ENCODE peak calls at places on chromosome 3, in six cellular contexts. B, F, U, O, X and P are unnamed samples.
A peak's percentile ranks its signal among the peaks of the same experiment; 100 is the strongest.

GRCh38 chr3:129950318-129951046 is 24.0 kb upstream of the TRH start:
- DNase-seq in B (no peak), F (no peak), U (no peak), O (no peak), X (no peak), P (no peak)

GRCh38 chr3:153783804-153784203 is 337.4 kb upstream of the ARHGEF26 start:
- DNase-seq in B (no peak), F (no peak), U (no peak), O (peak; percentile 3), X (no peak), P (no peak)

GRCh38 chr3:46854543-46854942 is 8.7 kb downstream of the MYL3 start:
- DNase-seq in B (no peak), F (peak; percentile 7), U (no peak), O (no peak), X (peak; percentile 30), P (peak; percentile 45)

GRCh38 chr3:193732391-193732790 is 139.4 kb downstream of the OPA1 start:
- DNase-seq in B (no peak), F (peak; percentile 41), U (no peak), O (peak; percentile 31), X (no peak), P (no peak)

GRCh38 chr3:128488995-128489859 is 3.8 kb downstream of the GATA2 start:
- DNase-seq in B (no peak), F (peak; percentile 68), U (peak; percentile 53), O (peak; percentile 65), X (peak; percentile 70), P (no peak)

GRCh38 chr3:62229908-62230307 is 143.4 kb downstream of the FEZF2 start:
- DNase-seq in B (no peak), F (no peak), U (no peak), O (peak; percentile 19), X (no peak), P (no peak)

GRCh38 chr3:94412966-94413720 is 350.3 kb downstream of the NSUN3 start:
- DNase-seq in B (no peak), F (no peak), U (no peak), O (no peak), X (no peak), P (no peak)

GRCh38 chr3:78670087-78670486 is 1097.7 kb downstream of the ROBO1 start:
- DNase-seq in B (no peak), F (no peak), U (no peak), O (no peak), X (no peak), P (no peak)

GRCh38 chr3:59680916-59681315 is 631.1 kb upstream of the CFAP20DC start:
- DNase-seq in B (no peak), F (no peak), U (no peak), O (no peak), X (no peak), P (no peak)

GRCh38 chr3:45950686-45951600 is 7.7 kb downstream of the CXCR6 start:
- DNase-seq in B (no peak), F (no peak), U (no peak), O (no peak), X (peak; percentile 42), P (no peak)

GRCh38 chr3:39220551-39221530 is 28.4 kb upstream of the XIRP1 start:
- DNase-seq in B (no peak), F (no peak), U (no peak), O (no peak), X (no peak), P (no peak)

GRCh38 chr3:16060358-16060852 is 114.1 kb upstream of the GALNT15 start:
- DNase-seq in B (peak; percentile 95), F (peak; percentile 70), U (no peak), O (peak; percentile 99), X (no peak), P (peak; percentile 76)

GRCh38 chr3:122635789-122636188 is 44.9 kb upstream of the PARP14 start:
- DNase-seq in B (no peak), F (no peak), U (no peak), O (peak; percentile 26), X (no peak), P (no peak)

GRCh38 chr3:147411235-147411607 is 2.1 kb downstream of the ZIC1 start:
- DNase-seq in B (no peak), F (no peak), U (no peak), O (peak; percentile 40), X (no peak), P (no peak)

GRCh38 chr3:76715426-76715825 is 324.5 kb upstream of the ROBO2 start:
- DNase-seq in B (no peak), F (no peak), U (no peak), O (no peak), X (no peak), P (no peak)

GRCh38 chr3:105906834-105907233 is 38.0 kb upstream of the CBLB start:
- DNase-seq in B (no peak), F (no peak), U (no peak), O (peak; percentile 87), X (no peak), P (no peak)

GRCh38 chr3:74106882-74107281 is 482.1 kb upstream of the PDZRN3 start:
- DNase-seq in B (no peak), F (no peak), U (no peak), O (no peak), X (no peak), P (no peak)

GRCh38 chr3:150760431-150761200 is 2.4 kb downstream of the SIAH2 start:
- DNase-seq in B (no peak), F (no peak), U (no peak), O (no peak), X (no peak), P (no peak)

GRCh38 chr3:139934557-139935070 is 371 bp upstream of the CLSTN2 start:
- DNase-seq in B (no peak), F (peak; percentile 33), U (no peak), O (peak; percentile 18), X (peak; percentile 65), P (no peak)

GRCh38 chr3:11288786-11289637 is 16.8 kb downstream of the ATG7 start:
- DNase-seq in B (peak; percentile 87), F (no peak), U (no peak), O (peak; percentile 96), X (no peak), P (no peak)

GRCh38 chr3:161420746-161421145 is 49.4 kb upstream of the SPTSSB start:
- DNase-seq in B (no peak), F (peak; percentile 51), U (no peak), O (no peak), X (no peak), P (peak; percentile 54)

GRCh38 chr3:196042673-196043072 is 39.2 kb downstream of the TFRC start:
- DNase-seq in B (no peak), F (no peak), U (no peak), O (no peak), X (no peak), P (no peak)

GRCh38 chr3:13709706-13710105 is 160.8 kb downstream of the FBLN2 start:
- DNase-seq in B (no peak), F (peak; percentile 1), U (peak; percentile 4), O (no peak), X (peak; percentile 15), P (peak; percentile 9)

GRCh38 chr3:108590443-108590842 is 921 bp downstream of the DZIP3 start:
- DNase-seq in B (no peak), F (no peak), U (no peak), O (no peak), X (no peak), P (no peak)

GRCh38 chr3:1616715-1617114 is 482.0 kb upstream of the CNTN4 start:
- DNase-seq in B (no peak), F (no peak), U (no peak), O (no peak), X (no peak), P (no peak)

GRCh38 chr3:75692061-75692460 is 27.9 kb downstream of the FRG2C start:
- DNase-seq in B (no peak), F (no peak), U (no peak), O (no peak), X (no peak), P (no peak)

GRCh38 chr3:122938756-122939425 is 88.7 kb downstream of the SEMA5B start:
- DNase-seq in B (no peak), F (peak; percentile 38), U (no peak), O (no peak), X (no peak), P (no peak)

GRCh38 chr3:184688872-184689271 is 23.0 kb downstream of the MAGEF1 start:
- DNase-seq in B (no peak), F (no peak), U (no peak), O (no peak), X (no peak), P (no peak)
- H3K4me3 ChIP-seq in B (no peak overlapping the region), F (no peak overlapping the region), U (no peak overlapping the region), O (no peak overlapping the region), X (no peak overlapping the region), P (no peak overlapping the region)

DNA sequence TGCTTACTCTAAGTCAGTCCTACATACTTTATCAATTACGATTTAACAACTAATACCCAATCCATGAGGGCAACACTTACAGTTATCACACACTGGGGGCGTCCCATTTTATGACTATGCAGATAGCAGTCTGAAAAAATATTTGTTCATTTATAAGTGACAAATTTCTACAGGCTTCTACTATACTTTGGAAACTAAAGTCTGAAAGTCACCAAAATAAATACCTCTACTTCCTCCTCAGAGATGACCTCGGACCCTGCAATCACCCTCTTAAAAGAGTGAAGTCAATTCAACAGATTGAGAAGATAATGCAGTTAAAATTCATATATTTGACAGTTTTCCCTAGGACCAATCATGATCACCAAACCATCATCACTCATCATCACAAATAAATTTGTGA is 76.6 kb downstream of the GSK3B start:
- DNase-seq in B (no peak), F (no peak), U (no peak), O (no peak), X (no peak), P (no peak)
- H3K4me1 ChIP-seq in B (peaks cover 12% of the 10 kb centered on the region), F (no peaks in the 10 kb centered on the region), U (no peaks in the 10 kb centered on the region), O (peaks cover 3% of the 10 kb centered on the region), X (peaks cover 61% of the 10 kb centered on the region), P (peaks cover 16% of the 10 kb centered on the region)

GRCh38 chr3:111252795-111253194 is 181.2 kb downstream of the NECTIN3 start:
- DNase-seq in B (no peak), F (no peak), U (no peak), O (peak; percentile 59), X (no peak), P (no peak)
- TF ChIP-seq CTCF in B (no peak), F (no peak), U (no peak), O (no peak), X (no peak), P (peak; percentile 7)

GRCh38 chr3:51997935-51998596 is 2.4 kb upstream of the RPL29 start:
- DNase-seq in B (no peak), F (no peak), U (no peak), O (no peak), X (no peak), P (no peak)

GRCh38 chr3:51998774-51999173 is 3.1 kb upstream of the RPL29 start:
- DNase-seq in B (no peak), F (no peak), U (no peak), O (no peak), X (no peak), P (no peak)

GRCh38 chr3:52001443-52001974 is 5.8 kb upstream of the RPL29 start:
- DNase-seq in B (no peak), F (peak; percentile 72), U (peak; percentile 84), O (peak; percentile 65), X (peak; percentile 86), P (no peak)

GRCh38 chr3:51997172-51997571 is 1.5 kb upstream of the RPL29 start:
- DNase-seq in B (no peak), F (no peak), U (no peak), O (no peak), X (no peak), P (no peak)

DNA sequence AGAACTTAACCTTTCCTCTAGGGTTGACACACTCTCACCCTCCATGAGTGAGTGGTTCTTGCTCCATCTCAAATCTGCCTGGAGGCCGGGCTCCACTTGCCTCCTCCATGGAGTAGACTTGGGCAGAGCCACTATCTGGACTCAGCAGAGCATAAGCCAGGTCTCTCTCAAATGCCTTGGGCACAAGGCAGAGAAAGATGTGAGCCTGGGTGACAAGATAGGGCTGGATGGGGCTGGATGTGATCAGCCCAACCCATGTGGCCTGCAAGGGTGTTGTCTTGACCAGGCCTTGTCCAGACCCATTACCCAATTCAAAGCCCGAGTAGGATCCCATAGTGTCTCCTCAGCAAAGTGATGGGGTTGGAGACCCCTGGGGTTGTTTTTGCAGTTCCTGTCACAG is 4.2 kb upstream of the RPL29 start:
- DNase-seq in B (no peak), F (no peak), U (no peak), O (no peak), X (no peak), P (no peak)
- H3K4me3 ChIP-seq in B (no peak overlapping the region), F (no peak overlapping the region), U (no peak overlapping the region), O (no peak overlapping the region), X (no peak overlapping the region), P (no peak overlapping the region)